ENCODE peak calls at places on chromosomes 11 and 22, in seven cellular contexts. One of them, this sample, is unnamed.

GRCh38 chr11:40037005-40037404 is 1422.4 kb downstream of the LRRC4C start:
- DNase-seq in kidney tubule cell: peak
- DNase-seq in lower leg skin: no peak
- DNase-seq in NCI-H524 treated with DMSO at 0.1 percent for 48 hours: no peak
- DNase-seq in NCI-H774: no peak
- DNase-seq in pancreas: no peak
- DNase-seq in T-helper 17 cell: no peak
- DNase-seq in this sample: no peak

GRCh38 chr22:45804986-45805325 is 133.3 kb downstream of the ATXN10 start:
- DNase-seq in NCI-H524 treated with DMSO at 0.1 percent for 48 hours: no peak
- DNase-seq in T-helper 17 cell: no peak
- DNase-seq in NCI-H774: no peak
- DNase-seq in pancreas: no peak
- DNase-seq in kidney tubule cell: peak
- DNase-seq in lower leg skin: no peak
- DNase-seq in this sample: no peak

GRCh38 chr22:36862251-36863242 is 1.7 kb downstream of the NCF4 start:
- DNase-seq in lower leg skin: peak
- DNase-seq in NCI-H774: no peak
- DNase-seq in T-helper 17 cell: no peak
- DNase-seq in kidney tubule cell: no peak
- DNase-seq in NCI-H524 treated with DMSO at 0.1 percent for 48 hours: no peak
- DNase-seq in pancreas: no peak
- DNase-seq in this sample: no peak

GRCh38 chr11:110305169-110306018 is 9.0 kb upstream of the RDX start:
- DNase-seq in pancreas: no peak
- DNase-seq in lower leg skin: no peak
- DNase-seq in T-helper 17 cell: no peak
- DNase-seq in NCI-H774: peak
- DNase-seq in NCI-H524 treated with DMSO at 0.1 percent for 48 hours: no peak
- DNase-seq in kidney tubule cell: no peak
- DNase-seq in this sample: peak

GRCh38 chr11:46238078-46238966 is 39.1 kb upstream of the CREB3L1 start:
- DNase-seq in kidney tubule cell: peak
- DNase-seq in lower leg skin: peak
- DNase-seq in NCI-H774: peak
- DNase-seq in pancreas: peak
- DNase-seq in T-helper 17 cell: peak
- DNase-seq in NCI-H524 treated with DMSO at 0.1 percent for 48 hours: no peak
- DNase-seq in this sample: peak

GRCh38 chr11:22728600-22729394 is 62.4 kb downstream of the GAS2 start:
- DNase-seq in NCI-H524 treated with DMSO at 0.1 percent for 48 hours: no peak
- DNase-seq in NCI-H774: peak
- DNase-seq in pancreas: no peak
- DNase-seq in lower leg skin: no peak
- DNase-seq in T-helper 17 cell: no peak
- DNase-seq in kidney tubule cell: no peak
- DNase-seq in this sample: peak

GRCh38 chr11:70381872-70382842 is 16.2 kb upstream of the CTTN start:
- DNase-seq in NCI-H524 treated with DMSO at 0.1 percent for 48 hours: no peak
- DNase-seq in T-helper 17 cell: no peak
- DNase-seq in lower leg skin: peak
- DNase-seq in pancreas: no peak
- DNase-seq in kidney tubule cell: peak
- DNase-seq in NCI-H774: no peak
- DNase-seq in this sample: no peak

GRCh38 chr11:69529001-69529400 is 47.5 kb downstream of the LINC01488 start:
- DNase-seq in NCI-H524 treated with DMSO at 0.1 percent for 48 hours: no peak
- DNase-seq in kidney tubule cell: no peak
- DNase-seq in lower leg skin: peak
- DNase-seq in pancreas: peak
- DNase-seq in T-helper 17 cell: no peak
- DNase-seq in NCI-H774: no peak
- DNase-seq in this sample: no peak

GRCh38 chr11:126834149-126834548 is 166.4 kb downstream of the KIRREL3 start:
- DNase-seq in NCI-H524 treated with DMSO at 0.1 percent for 48 hours: no peak
- DNase-seq in pancreas: no peak
- DNase-seq in lower leg skin: no peak
- DNase-seq in NCI-H774: no peak
- DNase-seq in kidney tubule cell: peak
- DNase-seq in T-helper 17 cell: no peak
- DNase-seq in this sample: no peak

GRCh38 chr11:71498091-71498490 is 29.0 kb upstream of the KRTAP5-7 start:
- DNase-seq in kidney tubule cell: no peak
- DNase-seq in lower leg skin: peak
- DNase-seq in NCI-H774: no peak
- DNase-seq in NCI-H524 treated with DMSO at 0.1 percent for 48 hours: no peak
- DNase-seq in T-helper 17 cell: no peak
- DNase-seq in pancreas: no peak
- DNase-seq in this sample: no peak

GRCh38 chr22:19723990-19724827 is 870 bp downstream of the GP1BB start:
- DNase-seq in pancreas: peak
- DNase-seq in NCI-H774: no peak
- DNase-seq in kidney tubule cell: peak
- DNase-seq in lower leg skin: no peak
- DNase-seq in T-helper 17 cell: no peak
- DNase-seq in NCI-H524 treated with DMSO at 0.1 percent for 48 hours: no peak
- DNase-seq in this sample: no peak

GRCh38 chr22:44975444-44976262 is 34.2 kb downstream of the PHF21B start:
- DNase-seq in kidney tubule cell: peak
- DNase-seq in T-helper 17 cell: peak
- DNase-seq in NCI-H774: no peak
- DNase-seq in pancreas: peak
- DNase-seq in NCI-H524 treated with DMSO at 0.1 percent for 48 hours: no peak
- DNase-seq in lower leg skin: peak
- DNase-seq in this sample: no peak

GRCh38 chr11:35330156-35330889 is 89.0 kb downstream of the SLC1A2 start:
- DNase-seq in kidney tubule cell: no peak
- DNase-seq in pancreas: no peak
- DNase-seq in NCI-H524 treated with DMSO at 0.1 percent for 48 hours: no peak
- DNase-seq in T-helper 17 cell: no peak
- DNase-seq in NCI-H774: no peak
- DNase-seq in lower leg skin: no peak
- DNase-seq in this sample: no peak

GRCh38 chr11:59218893-59219292 is 6.2 kb upstream of the MPEG1 start:
- DNase-seq in NCI-H774: no peak
- DNase-seq in lower leg skin: no peak
- DNase-seq in kidney tubule cell: no peak
- DNase-seq in T-helper 17 cell: no peak
- DNase-seq in NCI-H524 treated with DMSO at 0.1 percent for 48 hours: no peak
- DNase-seq in pancreas: no peak
- DNase-seq in this sample: no peak

GRCh38 chr11:128680906-128681305 is 13.0 kb upstream of the FLI1 start:
- DNase-seq in NCI-H774: no peak
- DNase-seq in lower leg skin: no peak
- DNase-seq in kidney tubule cell: no peak
- DNase-seq in T-helper 17 cell: no peak
- DNase-seq in pancreas: no peak
- DNase-seq in NCI-H524 treated with DMSO at 0.1 percent for 48 hours: no peak
- DNase-seq in this sample: no peak

GRCh38 chr11:127926721-127927120 is 660.6 kb downstream of the ETS1 start:
- DNase-seq in NCI-H524 treated with DMSO at 0.1 percent for 48 hours: no peak
- DNase-seq in lower leg skin: no peak
- DNase-seq in T-helper 17 cell: no peak
- DNase-seq in pancreas: peak
- DNase-seq in kidney tubule cell: peak
- DNase-seq in NCI-H774: peak
- DNase-seq in this sample: no peak

GRCh38 chr22:42180349-42180842 is 49.8 kb upstream of the CYP2D6 start:
- DNase-seq in pancreas: no peak
- DNase-seq in kidney tubule cell: peak
- DNase-seq in NCI-H524 treated with DMSO at 0.1 percent for 48 hours: no peak
- DNase-seq in lower leg skin: no peak
- DNase-seq in T-helper 17 cell: peak
- DNase-seq in NCI-H774: no peak
- DNase-seq in this sample: no peak

GRCh38 chr11:2991477-2992233 is 474 bp downstream of the NAP1L4 start:
- DNase-seq in T-helper 17 cell: no peak
- DNase-seq in pancreas: no peak
- DNase-seq in kidney tubule cell: no peak
- DNase-seq in NCI-H774: no peak
- DNase-seq in lower leg skin: peak
- DNase-seq in NCI-H524 treated with DMSO at 0.1 percent for 48 hours: no peak
- DNase-seq in this sample: no peak

GRCh38 chr11:12381875-12382274 is 4.5 kb downstream of the PARVA start:
- DNase-seq in NCI-H774: no peak
- DNase-seq in lower leg skin: no peak
- DNase-seq in T-helper 17 cell: no peak
- DNase-seq in kidney tubule cell: no peak
- DNase-seq in pancreas: no peak
- DNase-seq in NCI-H524 treated with DMSO at 0.1 percent for 48 hours: no peak
- DNase-seq in this sample: no peak

GRCh38 chr11:77879218-77879617 is 58.3 kb downstream of the AAMDC start:
- DNase-seq in T-helper 17 cell: no peak
- DNase-seq in pancreas: no peak
- DNase-seq in kidney tubule cell: no peak
- DNase-seq in lower leg skin: no peak
- DNase-seq in NCI-H524 treated with DMSO at 0.1 percent for 48 hours: no peak
- DNase-seq in NCI-H774: no peak
- DNase-seq in this sample: no peak

GRCh38 chr11:10492084-10492483 is 37.0 kb downstream of the AMPD3 start:
- DNase-seq in NCI-H774: no peak
- DNase-seq in T-helper 17 cell: no peak
- DNase-seq in lower leg skin: peak
- DNase-seq in kidney tubule cell: no peak
- DNase-seq in NCI-H524 treated with DMSO at 0.1 percent for 48 hours: no peak
- DNase-seq in pancreas: no peak
- DNase-seq in this sample: no peak

GRCh38 chr11:70661763-70662501 is 263.6 kb downstream of the CTTN start:
- DNase-seq in NCI-H524 treated with DMSO at 0.1 percent for 48 hours: no peak
- DNase-seq in kidney tubule cell: no peak
- DNase-seq in T-helper 17 cell: no peak
- DNase-seq in NCI-H774: no peak
- DNase-seq in pancreas: no peak
- DNase-seq in lower leg skin: no peak
- DNase-seq in this sample: no peak

GRCh38 chr11:70816156-70816678 is 417.9 kb downstream of the CTTN start:
- DNase-seq in kidney tubule cell: no peak
- DNase-seq in T-helper 17 cell: no peak
- DNase-seq in NCI-H774: no peak
- DNase-seq in NCI-H524 treated with DMSO at 0.1 percent for 48 hours: no peak
- DNase-seq in pancreas: peak
- DNase-seq in lower leg skin: no peak
- DNase-seq in this sample: no peak

GRCh38 chr11:110430267-110431211 is 791 bp downstream of the FDX1 start:
- DNase-seq in NCI-H774: peak
- DNase-seq in lower leg skin: peak
- DNase-seq in NCI-H524 treated with DMSO at 0.1 percent for 48 hours: no peak
- DNase-seq in T-helper 17 cell: no peak
- DNase-seq in kidney tubule cell: peak
- DNase-seq in pancreas: no peak
- DNase-seq in this sample: peak

GRCh38 chr11:24171869-24172268 is 325.0 kb upstream of the LUZP2 start:
- DNase-seq in T-helper 17 cell: no peak
- DNase-seq in kidney tubule cell: no peak
- DNase-seq in NCI-H524 treated with DMSO at 0.1 percent for 48 hours: no peak
- DNase-seq in pancreas: no peak
- DNase-seq in lower leg skin: no peak
- DNase-seq in NCI-H774: no peak
- DNase-seq in this sample: no peak

GRCh38 chr11:126595560-126595959 is 240.1 kb downstream of the ST3GAL4 start:
- DNase-seq in NCI-H524 treated with DMSO at 0.1 percent for 48 hours: no peak
- DNase-seq in kidney tubule cell: no peak
- DNase-seq in T-helper 17 cell: no peak
- DNase-seq in NCI-H774: no peak
- DNase-seq in lower leg skin: no peak
- DNase-seq in pancreas: no peak
- DNase-seq in this sample: no peak

GRCh38 chr22:49369726-49370717 is 457.7 kb downstream of the BRD1 start:
- DNase-seq in NCI-H524 treated with DMSO at 0.1 percent for 48 hours: no peak
- DNase-seq in pancreas: peak
- DNase-seq in lower leg skin: peak
- DNase-seq in NCI-H774: no peak
- DNase-seq in T-helper 17 cell: no peak
- DNase-seq in kidney tubule cell: no peak
- DNase-seq in this sample: no peak

GRCh38 chr11:68142028-68142412 is 20.8 kb upstream of the CHKA start:
- DNase-seq in NCI-H524 treated with DMSO at 0.1 percent for 48 hours: no peak
- DNase-seq in lower leg skin: peak
- DNase-seq in kidney tubule cell: no peak
- DNase-seq in T-helper 17 cell: no peak
- DNase-seq in pancreas: peak
- DNase-seq in NCI-H774: no peak
- DNase-seq in this sample: no peak

GRCh38 chr11:31340903-31341572 is 28.5 kb downstream of the DCDC1 start:
- DNase-seq in NCI-H524 treated with DMSO at 0.1 percent for 48 hours: no peak
- DNase-seq in lower leg skin: no peak
- DNase-seq in T-helper 17 cell: no peak
- DNase-seq in kidney tubule cell: peak
- DNase-seq in pancreas: no peak
- DNase-seq in NCI-H774: no peak
- DNase-seq in this sample: peak

GRCh38 chr11:69542314-69543168 is 61.1 kb downstream of the LINC01488 start:
- DNase-seq in NCI-H524 treated with DMSO at 0.1 percent for 48 hours: no peak
- DNase-seq in lower leg skin: peak
- DNase-seq in T-helper 17 cell: no peak
- DNase-seq in kidney tubule cell: no peak
- DNase-seq in pancreas: peak
- DNase-seq in NCI-H774: no peak
- DNase-seq in this sample: no peak

GRCh38 chr11:117179048-117179999 is 781 bp downstream of the SIDT2 start:
- DNase-seq in NCI-H524 treated with DMSO at 0.1 percent for 48 hours: no peak
- DNase-seq in T-helper 17 cell: peak
- DNase-seq in NCI-H774: no peak
- DNase-seq in pancreas: peak
- DNase-seq in lower leg skin: peak
- DNase-seq in kidney tubule cell: peak
- DNase-seq in this sample: peak

GRCh38 chr11:10878408-10879214 is 20.8 kb upstream of the ZBED5 start:
- DNase-seq in NCI-H774: peak
- DNase-seq in pancreas: no peak
- DNase-seq in T-helper 17 cell: no peak
- DNase-seq in lower leg skin: no peak
- DNase-seq in NCI-H524 treated with DMSO at 0.1 percent for 48 hours: peak
- DNase-seq in kidney tubule cell: peak
- DNase-seq in this sample: peak

GRCh38 chr11:75269896-75270295 is 29.3 kb downstream of the TPBGL start:
- DNase-seq in lower leg skin: peak
- DNase-seq in pancreas: peak
- DNase-seq in kidney tubule cell: no peak
- DNase-seq in NCI-H524 treated with DMSO at 0.1 percent for 48 hours: no peak
- DNase-seq in NCI-H774: no peak
- DNase-seq in T-helper 17 cell: no peak
- DNase-seq in this sample: no peak